ENCODE peak calls at places on chromosomes 16 and 17, in four cellular contexts. X is SHP77, Y is KBM-7, V is iPS DF 19.7. D is an unnamed sample.

GRCh38 chr17:35433075-35433894 is 985 bp upstream of the SLFN12 start:
- DNase-seq in X (no peak), Y (peak), V (peak), D (peak)

GRCh38 chr17:18041776-18042175 is 2.6 kb downstream of the GID4 start:
- DNase-seq in X (no peak), Y (no peak), V (no peak), D (no peak)

GRCh38 chr17:31798205-31798724 is 60.8 kb downstream of the COPRS start:
- DNase-seq in X (no peak), Y (no peak), V (no peak), D (no peak)

GRCh38 chr17:32755045-32755805 is 121.7 kb downstream of the MYO1D start:
- DNase-seq in X (peak), Y (peak), V (no peak), D (no peak)

GRCh38 chr17:49717371-49717841 is 9.6 kb upstream of the SLC35B1 start:
- DNase-seq in X (no peak), Y (no peak), V (no peak), D (no peak)

GRCh38 chr16:14511798-14512131 is 118.3 kb downstream of the PARN start:
- DNase-seq in X (no peak), Y (no peak), V (no peak), D (no peak)

GRCh38 chr16:1048442-1049112 is 24.0 kb upstream of the SSTR5 start:
- DNase-seq in X (peak), Y (no peak), V (no peak), D (no peak)

GRCh38 chr17:47717845-47718621 is 15.0 kb upstream of the TBX21 start:
- DNase-seq in X (no peak), Y (no peak), V (no peak), D (no peak)

GRCh38 chr16:55209626-55210025 is 114.4 kb upstream of the IRX6 start:
- DNase-seq in X (no peak), Y (no peak), V (no peak), D (no peak)

GRCh38 chr17:64001091-64001579 is 3.0 kb downstream of the PRR29 start:
- DNase-seq in X (no peak), Y (no peak), V (no peak), D (no peak)

GRCh38 chr17:17298108-17298507 is 5.1 kb upstream of the NT5M start:
- DNase-seq in X (no peak), Y (no peak), V (no peak), D (no peak)

GRCh38 chr16:74723224-74723623 is 22.6 kb upstream of the MLKL start:
- DNase-seq in X (no peak), Y (no peak), V (no peak), D (no peak)

GRCh38 chr16:49920397-49920796 is 64.5 kb upstream of the ZNF423 start:
- DNase-seq in X (no peak), Y (no peak), V (no peak), D (no peak)

GRCh38 chr16:23434380-23434779 is 18.6 kb downstream of the COG7 start:
- DNase-seq in X (no peak), Y (peak), V (no peak), D (no peak)

GRCh38 chr17:80899402-80900268 is 92.0 kb upstream of the CHMP6 start:
- DNase-seq in X (peak), Y (peak), V (peak), D (peak)

GRCh38 chr17:47649972-47650524 is 329 bp downstream of the KPNB1 start:
- DNase-seq in X (no peak), Y (no peak), V (no peak), D (no peak)

GRCh38 chr17:48240562-48241130 is 133.1 kb downstream of the SNX11 start:
- DNase-seq in X (no peak), Y (no peak), V (no peak), D (no peak)

GRCh38 chr17:60369727-60370126 is 22.2 kb downstream of the USP32 start:
- DNase-seq in X (no peak), Y (no peak), V (no peak), D (no peak)

GRCh38 chr16:57846078-57846697 is 43.9 kb upstream of the KIFC3 start:
- DNase-seq in X (no peak), Y (peak), V (peak), D (peak)

GRCh38 chr16:61862221-61862620 is 174.0 kb downstream of the CDH8 start:
- DNase-seq in X (no peak), Y (no peak), V (no peak), D (no peak)

GRCh38 chr17:8019665-8020064 is 17.2 kb downstream of the GUCY2D start:
- DNase-seq in X (peak), Y (no peak), V (no peak), D (no peak)

GRCh38 chr16:8725513-8726178 is 51.2 kb downstream of the ABAT start:
- DNase-seq in X (no peak), Y (no peak), V (no peak), D (no peak)

GRCh38 chr17:43801844-43802243 is 21.6 kb downstream of the CFAP97D1 start:
- DNase-seq in X (no peak), Y (no peak), V (no peak), D (no peak)

GRCh38 chr16:85479972-85480726 is 133.0 kb upstream of the GSE1 start:
- DNase-seq in X (no peak), Y (peak), V (no peak), D (no peak)